ENCODE peak calls at places on chromosomes 3 and 15, in nine cellular contexts. One of them, this sample, is unnamed.

GRCh38 chr3:59480486-59480995 is 430.7 kb upstream of the CFAP20DC start:
- DNase-seq in lung: no peak
- DNase-seq in H9: no peak
- DNase-seq in tibial nerve: no peak
- DNase-seq in breast epithelium: no peak
- DNase-seq in fibroblast of pulmonary artery: peak
- DNase-seq in glutamatergic neuron: no peak
- DNase-seq in activated CD8-positive, alpha-beta T cell treated with anti-CD3 and anti-CD28 coated beads for 36 hours: peak
- DNase-seq in cardiac fibroblast: peak
- DNase-seq in this sample: no peak

GRCh38 chr3:14804835-14805780 is 13.7 kb upstream of the FGD5 start:
- DNase-seq in lung: no peak
- DNase-seq in H9: no peak
- DNase-seq in tibial nerve: no peak
- DNase-seq in breast epithelium: no peak
- DNase-seq in fibroblast of pulmonary artery: no peak
- DNase-seq in glutamatergic neuron: no peak
- DNase-seq in activated CD8-positive, alpha-beta T cell treated with anti-CD3 and anti-CD28 coated beads for 36 hours: no peak
- DNase-seq in cardiac fibroblast: no peak
- DNase-seq in this sample: no peak

GRCh38 chr3:49966233-49966942 is 26.4 kb downstream of the RBM6 start:
- DNase-seq in lung: no peak
- DNase-seq in H9: no peak
- DNase-seq in tibial nerve: no peak
- DNase-seq in breast epithelium: no peak
- DNase-seq in fibroblast of pulmonary artery: no peak
- DNase-seq in glutamatergic neuron: no peak
- DNase-seq in activated CD8-positive, alpha-beta T cell treated with anti-CD3 and anti-CD28 coated beads for 36 hours: no peak
- DNase-seq in cardiac fibroblast: peak
- DNase-seq in this sample: no peak

GRCh38 chr15:68441045-68441743 is 9.2 kb upstream of the ITGA11 start:
- DNase-seq in lung: peak
- DNase-seq in H9: peak
- DNase-seq in tibial nerve: no peak
- DNase-seq in breast epithelium: no peak
- DNase-seq in fibroblast of pulmonary artery: no peak
- DNase-seq in glutamatergic neuron: no peak
- DNase-seq in activated CD8-positive, alpha-beta T cell treated with anti-CD3 and anti-CD28 coated beads for 36 hours: no peak
- DNase-seq in cardiac fibroblast: no peak
- DNase-seq in this sample: peak

GRCh38 chr15:32844118-32844711 is 126.4 kb downstream of the GREM1 start:
- DNase-seq in lung: no peak
- DNase-seq in H9: no peak
- DNase-seq in tibial nerve: no peak
- DNase-seq in breast epithelium: no peak
- DNase-seq in fibroblast of pulmonary artery: peak
- DNase-seq in glutamatergic neuron: no peak
- DNase-seq in activated CD8-positive, alpha-beta T cell treated with anti-CD3 and anti-CD28 coated beads for 36 hours: no peak
- DNase-seq in cardiac fibroblast: peak
- DNase-seq in this sample: no peak

GRCh38 chr3:45043715-45044299 is 17.7 kb downstream of the CLEC3B start:
- DNase-seq in lung: no peak
- DNase-seq in H9: no peak
- DNase-seq in tibial nerve: no peak
- DNase-seq in breast epithelium: no peak
- DNase-seq in fibroblast of pulmonary artery: peak
- DNase-seq in glutamatergic neuron: no peak
- DNase-seq in activated CD8-positive, alpha-beta T cell treated with anti-CD3 and anti-CD28 coated beads for 36 hours: no peak
- DNase-seq in cardiac fibroblast: peak
- DNase-seq in this sample: no peak

GRCh38 chr3:76501315-76501714 is 538.6 kb upstream of the ROBO2 start:
- DNase-seq in lung: no peak
- DNase-seq in H9: no peak
- DNase-seq in tibial nerve: no peak
- DNase-seq in breast epithelium: no peak
- DNase-seq in fibroblast of pulmonary artery: no peak
- DNase-seq in glutamatergic neuron: no peak
- DNase-seq in activated CD8-positive, alpha-beta T cell treated with anti-CD3 and anti-CD28 coated beads for 36 hours: no peak
- DNase-seq in cardiac fibroblast: no peak
- DNase-seq in this sample: no peak

GRCh38 chr3:101629219-101629618 is 47.7 kb downstream of the ZBTB11 start:
- DNase-seq in lung: no peak
- DNase-seq in H9: no peak
- DNase-seq in tibial nerve: no peak
- DNase-seq in breast epithelium: no peak
- DNase-seq in fibroblast of pulmonary artery: no peak
- DNase-seq in glutamatergic neuron: no peak
- DNase-seq in activated CD8-positive, alpha-beta T cell treated with anti-CD3 and anti-CD28 coated beads for 36 hours: no peak
- DNase-seq in cardiac fibroblast: no peak
- DNase-seq in this sample: no peak

GRCh38 chr3:110894574-110894973 is 177.0 kb upstream of the NECTIN3 start:
- DNase-seq in lung: no peak
- DNase-seq in H9: no peak
- DNase-seq in tibial nerve: no peak
- DNase-seq in breast epithelium: no peak
- DNase-seq in fibroblast of pulmonary artery: no peak
- DNase-seq in glutamatergic neuron: no peak
- DNase-seq in activated CD8-positive, alpha-beta T cell treated with anti-CD3 and anti-CD28 coated beads for 36 hours: no peak
- DNase-seq in cardiac fibroblast: no peak
- DNase-seq in this sample: no peak

GRCh38 chr3:168024537-168024941 is 71.2 kb downstream of the GOLIM4 start:
- DNase-seq in lung: no peak
- DNase-seq in H9: no peak
- DNase-seq in tibial nerve: no peak
- DNase-seq in breast epithelium: no peak
- DNase-seq in fibroblast of pulmonary artery: peak
- DNase-seq in glutamatergic neuron: no peak
- DNase-seq in activated CD8-positive, alpha-beta T cell treated with anti-CD3 and anti-CD28 coated beads for 36 hours: peak
- DNase-seq in cardiac fibroblast: peak
- DNase-seq in this sample: no peak

GRCh38 chr15:31016446-31016915 is 25.1 kb upstream of the MTMR10 start:
- DNase-seq in lung: no peak
- DNase-seq in H9: no peak
- DNase-seq in tibial nerve: no peak
- DNase-seq in breast epithelium: no peak
- DNase-seq in fibroblast of pulmonary artery: peak
- DNase-seq in glutamatergic neuron: no peak
- DNase-seq in activated CD8-positive, alpha-beta T cell treated with anti-CD3 and anti-CD28 coated beads for 36 hours: no peak
- DNase-seq in cardiac fibroblast: peak
- DNase-seq in this sample: no peak

GRCh38 chr15:72782993-72783562 is 480 bp downstream of the ADPGK start:
- DNase-seq in lung: peak
- DNase-seq in H9: no peak
- DNase-seq in tibial nerve: peak
- DNase-seq in breast epithelium: no peak
- DNase-seq in fibroblast of pulmonary artery: peak
- DNase-seq in glutamatergic neuron: no peak
- DNase-seq in activated CD8-positive, alpha-beta T cell treated with anti-CD3 and anti-CD28 coated beads for 36 hours: peak
- DNase-seq in cardiac fibroblast: peak
- DNase-seq in this sample: no peak

GRCh38 chr15:101026686-101027272 is 107.6 kb downstream of the LRRK1 start:
- DNase-seq in lung: peak
- DNase-seq in H9: peak
- DNase-seq in tibial nerve: no peak
- DNase-seq in breast epithelium: no peak
- DNase-seq in fibroblast of pulmonary artery: no peak
- DNase-seq in glutamatergic neuron: no peak
- DNase-seq in activated CD8-positive, alpha-beta T cell treated with anti-CD3 and anti-CD28 coated beads for 36 hours: no peak
- DNase-seq in cardiac fibroblast: no peak
- DNase-seq in this sample: peak

GRCh38 chr3:168002786-168003368 is 92.8 kb downstream of the GOLIM4 start:
- DNase-seq in lung: no peak
- DNase-seq in H9: no peak
- DNase-seq in tibial nerve: no peak
- DNase-seq in breast epithelium: no peak
- DNase-seq in fibroblast of pulmonary artery: peak
- DNase-seq in glutamatergic neuron: no peak
- DNase-seq in activated CD8-positive, alpha-beta T cell treated with anti-CD3 and anti-CD28 coated beads for 36 hours: no peak
- DNase-seq in cardiac fibroblast: peak
- DNase-seq in this sample: no peak

GRCh38 chr3:18051312-18051711 is 308.9 kb upstream of the TBC1D5 start:
- DNase-seq in lung: no peak
- DNase-seq in H9: no peak
- DNase-seq in tibial nerve: no peak
- DNase-seq in breast epithelium: no peak
- DNase-seq in fibroblast of pulmonary artery: no peak
- DNase-seq in glutamatergic neuron: no peak
- DNase-seq in activated CD8-positive, alpha-beta T cell treated with anti-CD3 and anti-CD28 coated beads for 36 hours: no peak
- DNase-seq in cardiac fibroblast: no peak
- DNase-seq in this sample: no peak

GRCh38 chr3:100437879-100438622 is 36.7 kb downstream of the LNP1 start:
- DNase-seq in lung: no peak
- DNase-seq in H9: no peak
- DNase-seq in tibial nerve: no peak
- DNase-seq in breast epithelium: no peak
- DNase-seq in fibroblast of pulmonary artery: no peak
- DNase-seq in glutamatergic neuron: no peak
- DNase-seq in activated CD8-positive, alpha-beta T cell treated with anti-CD3 and anti-CD28 coated beads for 36 hours: no peak
- DNase-seq in cardiac fibroblast: no peak
- DNase-seq in this sample: no peak

GRCh38 chr3:25962255-25962654 is 172.4 kb downstream of the OXSM start:
- DNase-seq in lung: no peak
- DNase-seq in H9: peak
- DNase-seq in tibial nerve: no peak
- DNase-seq in breast epithelium: no peak
- DNase-seq in fibroblast of pulmonary artery: no peak
- DNase-seq in glutamatergic neuron: no peak
- DNase-seq in activated CD8-positive, alpha-beta T cell treated with anti-CD3 and anti-CD28 coated beads for 36 hours: no peak
- DNase-seq in cardiac fibroblast: no peak
- DNase-seq in this sample: no peak

DNA sequence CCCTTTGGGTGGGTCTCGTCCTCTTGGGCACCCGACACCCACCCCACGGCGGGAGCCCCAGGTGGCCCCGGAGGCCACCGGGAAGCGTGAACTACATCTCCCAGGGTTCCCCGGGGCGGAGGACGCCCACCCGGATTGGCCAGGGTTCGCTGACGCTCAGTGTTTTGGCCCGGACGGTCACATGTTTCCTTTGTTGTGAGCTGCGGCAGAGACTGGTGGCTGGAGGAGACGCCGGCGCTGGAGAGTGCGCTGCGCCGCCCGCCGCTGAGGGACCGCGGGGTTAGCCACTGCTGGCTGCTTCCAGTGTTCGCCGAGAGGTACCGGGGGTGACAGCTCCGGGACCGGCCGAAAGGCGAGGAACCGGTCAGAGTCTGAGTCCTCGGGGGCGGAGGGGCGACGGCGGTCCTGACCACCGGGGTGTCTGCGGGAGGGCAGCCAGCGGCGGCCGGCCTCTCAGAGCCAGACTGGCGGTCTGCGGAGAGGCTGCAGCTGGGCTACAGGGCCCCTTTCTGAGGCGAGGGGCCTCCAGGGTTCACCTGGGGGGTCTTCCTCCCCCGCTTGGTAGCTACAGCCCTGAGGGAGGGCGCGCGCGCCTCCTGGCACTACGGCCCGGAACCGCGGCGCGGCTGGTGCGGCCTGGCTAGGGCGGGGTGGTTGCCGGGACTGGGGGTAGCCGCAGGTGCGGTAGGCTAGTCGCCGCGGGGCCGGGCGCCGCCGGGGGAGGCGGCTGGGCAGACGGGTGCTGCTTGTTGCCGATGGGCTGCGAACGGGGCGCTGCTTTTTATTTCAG is at the start of gene KLHL24:
- DNase-seq in lung: peak
- DNase-seq in H9: peak
- DNase-seq in tibial nerve: peak
- DNase-seq in breast epithelium: peak
- DNase-seq in fibroblast of pulmonary artery: peak
- DNase-seq in glutamatergic neuron: peak
- DNase-seq in activated CD8-positive, alpha-beta T cell treated with anti-CD3 and anti-CD28 coated beads for 36 hours: peak
- DNase-seq in cardiac fibroblast: peak
- DNase-seq in this sample: peak
- TF ChIP-seq CTCF in lung: no peak
- TF ChIP-seq CTCF in H9: peak
- TF ChIP-seq CTCF in tibial nerve: peak
- TF ChIP-seq CTCF in breast epithelium: no peak
- TF ChIP-seq CTCF in fibroblast of pulmonary artery: no peak
- TF ChIP-seq CTCF in glutamatergic neuron: no peak
- TF ChIP-seq CTCF in activated CD8-positive, alpha-beta T cell treated with anti-CD3 and anti-CD28 coated beads for 36 hours: no peak
- TF ChIP-seq CTCF in cardiac fibroblast: no peak
- TF ChIP-seq CTCF in this sample: peak

DNA sequence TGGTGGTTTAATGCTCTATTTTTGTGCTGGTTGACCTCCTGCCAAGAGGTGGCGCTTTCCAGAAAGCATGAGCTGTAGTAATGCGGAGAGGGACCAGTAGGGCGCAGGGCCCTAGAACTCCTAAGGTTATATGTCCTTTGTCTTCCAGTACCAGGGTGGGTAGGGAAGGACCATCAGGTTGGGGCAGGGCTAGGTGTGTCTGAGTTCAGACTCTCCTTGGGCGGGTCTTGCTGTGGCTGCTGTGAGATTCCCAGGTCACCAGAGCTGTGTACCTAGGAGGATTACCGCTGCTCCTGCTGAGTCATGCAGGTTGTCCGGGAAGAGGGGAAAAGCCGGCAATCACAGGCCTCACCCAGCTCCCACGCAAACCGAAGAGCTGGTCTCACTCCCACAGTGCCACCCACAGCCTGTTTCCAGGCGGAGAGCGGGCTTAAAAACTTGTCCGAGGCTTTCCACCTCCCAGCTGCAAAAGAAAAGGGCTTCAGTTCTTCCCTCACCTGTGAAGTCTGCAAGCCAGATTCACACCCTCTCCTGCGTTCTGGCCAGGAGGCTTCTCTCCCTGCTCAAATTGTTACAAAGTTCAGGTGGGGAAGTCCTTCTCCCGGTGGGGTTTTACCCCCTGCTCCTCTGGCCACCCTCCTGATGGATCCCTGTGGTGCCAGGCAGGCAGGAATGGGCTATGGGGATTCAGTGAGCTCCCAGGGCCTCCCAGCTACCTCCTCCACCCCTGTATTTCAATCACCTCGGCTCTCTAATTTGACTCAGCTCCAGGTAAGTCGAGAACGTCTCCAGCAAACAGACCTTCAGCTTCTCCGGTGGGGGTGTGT is 37.7 kb upstream of the BCHE start:
- DNase-seq in lung: no peak
- DNase-seq in H9: peak
- DNase-seq in tibial nerve: no peak
- DNase-seq in breast epithelium: no peak
- DNase-seq in fibroblast of pulmonary artery: no peak
- DNase-seq in glutamatergic neuron: no peak
- DNase-seq in activated CD8-positive, alpha-beta T cell treated with anti-CD3 and anti-CD28 coated beads for 36 hours: no peak
- DNase-seq in cardiac fibroblast: no peak
- DNase-seq in this sample: no peak
- TF ChIP-seq CTCF in lung: no peak
- TF ChIP-seq CTCF in H9: peak
- TF ChIP-seq CTCF in tibial nerve: no peak
- TF ChIP-seq CTCF in breast epithelium: no peak
- TF ChIP-seq CTCF in fibroblast of pulmonary artery: no peak
- TF ChIP-seq CTCF in glutamatergic neuron: no peak
- TF ChIP-seq CTCF in activated CD8-positive, alpha-beta T cell treated with anti-CD3 and anti-CD28 coated beads for 36 hours: no peak
- TF ChIP-seq CTCF in cardiac fibroblast: no peak
- TF ChIP-seq CTCF in this sample: no peak

GRCh38 chr3:51719413-51720025 is 12.7 kb downstream of the GRM2 start:
- DNase-seq in lung: no peak
- DNase-seq in H9: no peak
- DNase-seq in tibial nerve: no peak
- DNase-seq in breast epithelium: no peak
- DNase-seq in fibroblast of pulmonary artery: no peak
- DNase-seq in glutamatergic neuron: no peak
- DNase-seq in activated CD8-positive, alpha-beta T cell treated with anti-CD3 and anti-CD28 coated beads for 36 hours: no peak
- DNase-seq in cardiac fibroblast: no peak
- DNase-seq in this sample: no peak
- TF ChIP-seq CTCF in lung: no peak
- TF ChIP-seq CTCF in H9: peak
- TF ChIP-seq CTCF in tibial nerve: no peak
- TF ChIP-seq CTCF in breast epithelium: no peak
- TF ChIP-seq CTCF in fibroblast of pulmonary artery: peak
- TF ChIP-seq CTCF in glutamatergic neuron: no peak
- TF ChIP-seq CTCF in activated CD8-positive, alpha-beta T cell treated with anti-CD3 and anti-CD28 coated beads for 36 hours: no peak
- TF ChIP-seq CTCF in cardiac fibroblast: no peak
- TF ChIP-seq CTCF in this sample: peak

GRCh38 chr3:127848131-127849129 is 26.1 kb upstream of the MGLL start:
- DNase-seq in lung: no peak
- DNase-seq in H9: no peak
- DNase-seq in tibial nerve: peak
- DNase-seq in breast epithelium: no peak
- DNase-seq in fibroblast of pulmonary artery: peak
- DNase-seq in glutamatergic neuron: no peak
- DNase-seq in activated CD8-positive, alpha-beta T cell treated with anti-CD3 and anti-CD28 coated beads for 36 hours: no peak
- DNase-seq in cardiac fibroblast: peak
- DNase-seq in this sample: no peak
- TF ChIP-seq CTCF in lung: no peak
- TF ChIP-seq CTCF in H9: no peak
- TF ChIP-seq CTCF in tibial nerve: no peak
- TF ChIP-seq CTCF in breast epithelium: no peak
- TF ChIP-seq CTCF in fibroblast of pulmonary artery: peak
- TF ChIP-seq CTCF in glutamatergic neuron: no peak
- TF ChIP-seq CTCF in activated CD8-positive, alpha-beta T cell treated with anti-CD3 and anti-CD28 coated beads for 36 hours: no peak
- TF ChIP-seq CTCF in cardiac fibroblast: no peak
- TF ChIP-seq CTCF in this sample: no peak

This sample was measured in neural crest cell.